ENCODE peak calls at places on chromosomes 13 and 19, in nine cellular contexts. B, C, O, P, M, T, X, Q and U are unnamed samples.

GRCh38 chr19:51687791-51688664 is 5.1 kb upstream of the SPACA6 start:
- ATAC-seq in C (no peak), X (no peak), Q (peak; percentile 19), P (peak; percentile 66), M (no peak), T (peak; percentile 59), O (no peak), B (peak; percentile 55), U (peak; percentile 17)

GRCh38 chr19:48638831-48639381 is 1.7 kb upstream of the DBP start:
- ATAC-seq in B (no peak), P (no peak), O (no peak), X (no peak), T (no peak), C (no peak), Q (no peak), M (no peak), U (no peak)

GRCh38 chr13:97344250-97345175 is 89.5 kb upstream of the RAP2A start:
- ATAC-seq in C (peak; percentile 49), T (peak; percentile 89), B (peak; percentile 76), P (peak; percentile 74), M (peak; percentile 53), Q (peak; percentile 74), O (peak; percentile 80), X (no peak), U (peak; percentile 76)

GRCh38 chr13:112978561-112979405 is 9.8 kb downstream of the MCF2L start:
- ATAC-seq in C (no peak), X (no peak), T (no peak), B (no peak), M (no peak), P (peak; percentile 67), O (no peak), Q (peak; percentile 29), U (peak; percentile 37)

GRCh38 chr19:39106201-39106600 is 19.4 kb upstream of the PAK4 start:
- ATAC-seq in C (no peak), O (no peak), T (no peak), M (no peak), P (no peak), B (no peak), Q (no peak), X (no peak), U (no peak)

GRCh38 chr19:2375341-2376121 is 15.5 kb downstream of the TMPRSS9 start:
- ATAC-seq in O (no peak), M (no peak), C (no peak), B (no peak), Q (no peak), T (peak; percentile 59), P (no peak), X (no peak), U (no peak)

GRCh38 chr19:7618366-7618765 is 11.0 kb downstream of the XAB2 start:
- ATAC-seq in Q (peak; percentile 36), C (no peak), B (no peak), X (no peak), T (no peak), O (no peak), P (no peak), M (no peak), U (no peak)

GRCh38 chr13:109812375-109812774 is 26.0 kb upstream of the IRS2 start:
- ATAC-seq in O (no peak), Q (no peak), X (no peak), C (no peak), P (no peak), B (no peak), T (no peak), M (no peak), U (no peak)

GRCh38 chr19:11052391-11052790 is 36.9 kb upstream of the LDLR start:
- ATAC-seq in O (no peak), B (no peak), C (no peak), Q (no peak), X (no peak), T (no peak), P (no peak), M (no peak), U (no peak)

GRCh38 chr19:4495471-4495870 is 22.8 kb downstream of the PLIN4 start:
- ATAC-seq in P (peak; percentile 11), T (peak; percentile 87), C (no peak), B (peak; percentile 87), X (no peak), Q (no peak), M (no peak), O (no peak), U (peak; percentile 88)

GRCh38 chr13:21637296-21637695 is 33.3 kb upstream of the MICU2 start:
- ATAC-seq in P (no peak), T (peak; percentile 90), Q (no peak), X (peak; percentile 54), B (peak; percentile 97), M (peak; percentile 25), O (peak; percentile 55), C (peak; percentile 61), U (peak; percentile 100)

GRCh38 chr19:2733930-2734588 is 5.8 kb downstream of the SLC39A3 start:
- ATAC-seq in T (no peak), B (no peak), X (no peak), C (no peak), P (no peak), O (no peak), M (no peak), Q (no peak), U (peak; percentile 63)

GRCh38 chr19:13091400-13092161 is 11.1 kb downstream of the LYL1 start:
- ATAC-seq in X (no peak), Q (peak; percentile 30), B (no peak), T (no peak), C (no peak), P (peak; percentile 22), M (no peak), O (no peak), U (no peak)

GRCh38 chr19:10086904-10087256 is 763 bp downstream of the SHFL start:
- ATAC-seq in Q (no peak), B (no peak), M (peak; percentile 17), C (peak; percentile 27), P (peak; percentile 29), T (peak; percentile 15), O (peak; percentile 18), X (peak; percentile 21), U (peak; percentile 23)